ENCODE peak calls at places on chromosomes 13 and 19, in four cellular contexts. One of them, this sample, is unnamed.

GRCh38 chr19:46218160-46218559 is 11.4 kb upstream of the IGFL1 start:
- DNase-seq in activated CD4-positive, CD25-positive, alpha-beta regulatory T cell treated with anti-CD3 and anti-CD28 coated beads, Interleukin-2, amount 50 U/mL, for 16 hours: no peak
- DNase-seq in NCI-H1694: no peak
- DNase-seq in GOT3: no peak
- DNase-seq in this sample: no peak

GRCh38 chr19:18216789-18217188 is 9.4 kb downstream of the PDE4C start:
- DNase-seq in GOT3: no peak
- DNase-seq in activated CD4-positive, CD25-positive, alpha-beta regulatory T cell treated with anti-CD3 and anti-CD28 coated beads, Interleukin-2, amount 50 U/mL, for 16 hours: no peak
- DNase-seq in NCI-H1694: no peak
- DNase-seq in this sample: no peak

GRCh38 chr13:114162533-114162922 is 16.5 kb upstream of the CFAP97D2 start:
- DNase-seq in activated CD4-positive, CD25-positive, alpha-beta regulatory T cell treated with anti-CD3 and anti-CD28 coated beads, Interleukin-2, amount 50 U/mL, for 16 hours: no peak
- DNase-seq in NCI-H1694: no peak
- DNase-seq in GOT3: no peak
- DNase-seq in this sample: no peak

GRCh38 chr19:8655340-8655709 is 24.9 kb downstream of the NFILZ start:
- DNase-seq in activated CD4-positive, CD25-positive, alpha-beta regulatory T cell treated with anti-CD3 and anti-CD28 coated beads, Interleukin-2, amount 50 U/mL, for 16 hours: no peak
- DNase-seq in NCI-H1694: no peak
- DNase-seq in GOT3: no peak
- DNase-seq in this sample: no peak

GRCh38 chr13:73991384-73991783 is 142.8 kb downstream of the KLF12 start:
- DNase-seq in NCI-H1694: no peak
- DNase-seq in activated CD4-positive, CD25-positive, alpha-beta regulatory T cell treated with anti-CD3 and anti-CD28 coated beads, Interleukin-2, amount 50 U/mL, for 16 hours: no peak
- DNase-seq in GOT3: no peak
- DNase-seq in this sample: no peak

GRCh38 chr19:40692212-40692551 is 1.7 kb upstream of the NUMBL start:
- DNase-seq in GOT3: no peak
- DNase-seq in activated CD4-positive, CD25-positive, alpha-beta regulatory T cell treated with anti-CD3 and anti-CD28 coated beads, Interleukin-2, amount 50 U/mL, for 16 hours: no peak
- DNase-seq in NCI-H1694: no peak
- DNase-seq in this sample: no peak

GRCh38 chr13:27960362-27961226 is 8.5 kb downstream of the CDX2 start:
- DNase-seq in NCI-H1694: peak
- DNase-seq in activated CD4-positive, CD25-positive, alpha-beta regulatory T cell treated with anti-CD3 and anti-CD28 coated beads, Interleukin-2, amount 50 U/mL, for 16 hours: no peak
- DNase-seq in GOT3: no peak
- DNase-seq in this sample: no peak

GRCh38 chr13:63629591-63629990 is 2213.9 kb upstream of the PCDH20 start:
- DNase-seq in GOT3: no peak
- DNase-seq in NCI-H1694: no peak
- DNase-seq in activated CD4-positive, CD25-positive, alpha-beta regulatory T cell treated with anti-CD3 and anti-CD28 coated beads, Interleukin-2, amount 50 U/mL, for 16 hours: no peak
- DNase-seq in this sample: no peak

GRCh38 chr19:18814063-18814462 is 17.7 kb upstream of the UPF1 start:
- DNase-seq in activated CD4-positive, CD25-positive, alpha-beta regulatory T cell treated with anti-CD3 and anti-CD28 coated beads, Interleukin-2, amount 50 U/mL, for 16 hours: no peak
- DNase-seq in GOT3: no peak
- DNase-seq in NCI-H1694: no peak
- DNase-seq in this sample: no peak

GRCh38 chr13:24618219-24618955 is 61.8 kb upstream of the ATP12A start:
- DNase-seq in activated CD4-positive, CD25-positive, alpha-beta regulatory T cell treated with anti-CD3 and anti-CD28 coated beads, Interleukin-2, amount 50 U/mL, for 16 hours: peak
- DNase-seq in GOT3: no peak
- DNase-seq in NCI-H1694: no peak
- DNase-seq in this sample: no peak

GRCh38 chr13:39196957-39197644 is 158.8 kb downstream of the NHLRC3 start:
- DNase-seq in GOT3: no peak
- DNase-seq in NCI-H1694: no peak
- DNase-seq in activated CD4-positive, CD25-positive, alpha-beta regulatory T cell treated with anti-CD3 and anti-CD28 coated beads, Interleukin-2, amount 50 U/mL, for 16 hours: no peak
- DNase-seq in this sample: no peak

GRCh38 chr13:65971541-65971940 is 1258.6 kb downstream of the PCDH9 start:
- DNase-seq in GOT3: no peak
- DNase-seq in NCI-H1694: no peak
- DNase-seq in activated CD4-positive, CD25-positive, alpha-beta regulatory T cell treated with anti-CD3 and anti-CD28 coated beads, Interleukin-2, amount 50 U/mL, for 16 hours: no peak
- DNase-seq in this sample: no peak

GRCh38 chr13:23618341-23618740 is 48.1 kb downstream of the TNFRSF19 start:
- DNase-seq in activated CD4-positive, CD25-positive, alpha-beta regulatory T cell treated with anti-CD3 and anti-CD28 coated beads, Interleukin-2, amount 50 U/mL, for 16 hours: no peak
- DNase-seq in NCI-H1694: no peak
- DNase-seq in GOT3: no peak
- DNase-seq in this sample: no peak

GRCh38 chr13:50230365-50230978 is 215.2 kb downstream of the KCNRG start:
- DNase-seq in activated CD4-positive, CD25-positive, alpha-beta regulatory T cell treated with anti-CD3 and anti-CD28 coated beads, Interleukin-2, amount 50 U/mL, for 16 hours: no peak
- DNase-seq in GOT3: no peak
- DNase-seq in NCI-H1694: no peak
- DNase-seq in this sample: no peak

GRCh38 chr19:39390460-39390758 is 497 bp downstream of the PAF1 start:
- DNase-seq in GOT3: no peak
- DNase-seq in activated CD4-positive, CD25-positive, alpha-beta regulatory T cell treated with anti-CD3 and anti-CD28 coated beads, Interleukin-2, amount 50 U/mL, for 16 hours: peak
- DNase-seq in NCI-H1694: no peak
- DNase-seq in this sample: no peak

GRCh38 chr13:41065098-41065497 is 3.8 kb downstream of the WBP4 start:
- DNase-seq in NCI-H1694: no peak
- DNase-seq in activated CD4-positive, CD25-positive, alpha-beta regulatory T cell treated with anti-CD3 and anti-CD28 coated beads, Interleukin-2, amount 50 U/mL, for 16 hours: no peak
- DNase-seq in GOT3: no peak
- DNase-seq in this sample: no peak

GRCh38 chr19:20863176-20863575 is 59.9 kb upstream of the ZNF85 start:
- DNase-seq in activated CD4-positive, CD25-positive, alpha-beta regulatory T cell treated with anti-CD3 and anti-CD28 coated beads, Interleukin-2, amount 50 U/mL, for 16 hours: no peak
- DNase-seq in NCI-H1694: no peak
- DNase-seq in GOT3: no peak
- DNase-seq in this sample: no peak

GRCh38 chr19:7500811-7501450 is 12.1 kb upstream of the PEX11G start:
- DNase-seq in NCI-H1694: peak
- DNase-seq in GOT3: no peak
- DNase-seq in activated CD4-positive, CD25-positive, alpha-beta regulatory T cell treated with anti-CD3 and anti-CD28 coated beads, Interleukin-2, amount 50 U/mL, for 16 hours: no peak
- DNase-seq in this sample: no peak

GRCh38 chr13:54799621-54800226 is 1771.1 kb downstream of the OLFM4 start:
- DNase-seq in NCI-H1694: no peak
- DNase-seq in GOT3: no peak
- DNase-seq in activated CD4-positive, CD25-positive, alpha-beta regulatory T cell treated with anti-CD3 and anti-CD28 coated beads, Interleukin-2, amount 50 U/mL, for 16 hours: no peak
- DNase-seq in this sample: no peak

GRCh38 chr13:30033681-30034447 is 183.4 kb upstream of the UBL3 start:
- DNase-seq in GOT3: no peak
- DNase-seq in NCI-H1694: no peak
- DNase-seq in activated CD4-positive, CD25-positive, alpha-beta regulatory T cell treated with anti-CD3 and anti-CD28 coated beads, Interleukin-2, amount 50 U/mL, for 16 hours: no peak
- DNase-seq in this sample: no peak

GRCh38 chr19:38699027-38699346 is 45.3 kb downstream of the CAPN12 start:
- DNase-seq in activated CD4-positive, CD25-positive, alpha-beta regulatory T cell treated with anti-CD3 and anti-CD28 coated beads, Interleukin-2, amount 50 U/mL, for 16 hours: no peak
- DNase-seq in GOT3: no peak
- DNase-seq in NCI-H1694: no peak
- DNase-seq in this sample: no peak

GRCh38 chr19:31064486-31064885 is 284.8 kb downstream of the TSHZ3 start:
- DNase-seq in NCI-H1694: no peak
- DNase-seq in activated CD4-positive, CD25-positive, alpha-beta regulatory T cell treated with anti-CD3 and anti-CD28 coated beads, Interleukin-2, amount 50 U/mL, for 16 hours: no peak
- DNase-seq in GOT3: no peak
- DNase-seq in this sample: no peak

GRCh38 chr19:38617764-38618589 is at the start of gene MAP4K1:
- DNase-seq in NCI-H1694: no peak
- DNase-seq in activated CD4-positive, CD25-positive, alpha-beta regulatory T cell treated with anti-CD3 and anti-CD28 coated beads, Interleukin-2, amount 50 U/mL, for 16 hours: peak
- DNase-seq in GOT3: no peak
- DNase-seq in this sample: no peak

GRCh38 chr13:101520672-101521071 is 68.2 kb downstream of the ITGBL1 start:
- DNase-seq in activated CD4-positive, CD25-positive, alpha-beta regulatory T cell treated with anti-CD3 and anti-CD28 coated beads, Interleukin-2, amount 50 U/mL, for 16 hours: no peak
- DNase-seq in NCI-H1694: no peak
- DNase-seq in GOT3: no peak
- DNase-seq in this sample: peak

GRCh38 chr19:2282062-2282861 is at the start of gene PEAK3:
- DNase-seq in activated CD4-positive, CD25-positive, alpha-beta regulatory T cell treated with anti-CD3 and anti-CD28 coated beads, Interleukin-2, amount 50 U/mL, for 16 hours: no peak
- DNase-seq in GOT3: no peak
- DNase-seq in NCI-H1694: no peak
- DNase-seq in this sample: no peak